ENCODE peak calls at places on chromosomes 2 and 18, in six cellular contexts. S is aorta, Z is A549, R is tibial nerve, C is adipocyte, A is breast epithelium. J is an unnamed sample. For H3K9me3, the result is how much of the 10 kb centered on the place peaks cover.

GRCh38 chr18:11147962-11148654 is 1.3 kb downstream of the PIEZO2 start:
- DNase-seq in S (no peak), C (no peak), R (no peak), Z (no peak), A (no peak), J (no peak)

GRCh38 chr2:207528980-207529329 is 807 bp upstream of the CREB1 start:
- DNase-seq in R (no peak), S (no peak), Z (peak), C (peak), A (peak), J (no peak)

GRCh38 chr2:190742431-190742830 is 93.5 kb downstream of the NAB1 start:
- DNase-seq in A (no peak), Z (no peak), C (no peak), R (no peak), S (no peak), J (no peak)

GRCh38 chr2:54081574-54081973 is 33.8 kb upstream of the ACYP2 start:
- DNase-seq in A (no peak), C (no peak), Z (no peak), S (no peak), R (no peak), J (no peak)

GRCh38 chr2:105617631-105618350 is 126.9 kb upstream of the NCK2 start:
- DNase-seq in C (no peak), A (no peak), R (no peak), Z (no peak), S (no peak), J (no peak)

GRCh38 chr2:71453404-71454220 is at the start of gene DYSF:
- DNase-seq in A (no peak), Z (no peak), S (peak), R (no peak), C (peak), J (peak)

GRCh38 chr2:188032786-188033185 is 258.9 kb upstream of the GULP1 start:
- DNase-seq in Z (no peak), A (no peak), C (no peak), S (no peak), R (no peak), J (no peak)

GRCh38 chr18:75248426-75249191 is 38.0 kb downstream of the TSHZ1 start:
- DNase-seq in C (no peak), Z (no peak), A (no peak), S (no peak), R (no peak), J (no peak)

GRCh38 chr2:240238786-240239185 is 98.3 kb upstream of the OTOS start:
- DNase-seq in S (peak), C (no peak), A (no peak), R (no peak), Z (no peak), J (no peak)

GRCh38 chr2:237697586-237698337 is 70.4 kb downstream of the LRRFIP1 start:
- DNase-seq in R (no peak), S (no peak), Z (no peak), A (no peak), C (no peak), J (no peak)

GRCh38 chr2:216776076-216776726 is 80.9 kb upstream of the IGFBP5 start:
- DNase-seq in C (no peak), R (no peak), A (no peak), Z (no peak), S (no peak), J (no peak)

GRCh38 chr2:88885679-88886402 is 194.4 kb downstream of the RPIA start:
- DNase-seq in A (no peak), S (no peak), Z (no peak), R (no peak), C (no peak), J (no peak)

GRCh38 chr2:96145028-96145939 is at the start of gene DUSP2:
- DNase-seq in R (peak), C (peak), S (peak), A (peak), Z (peak), J (peak)

GRCh38 chr2:234996467-234997270 is 44.9 kb downstream of the SH3BP4 start:
- DNase-seq in A (no peak), S (no peak), Z (peak), R (no peak), C (peak), J (no peak)

GRCh38 chr2:179422037-179422643 is 157.5 kb upstream of the SESTD1 start:
- DNase-seq in C (peak), R (peak), S (peak), A (peak), Z (peak), J (peak)

GRCh38 chr2:99403084-99403483 is 65.9 kb downstream of the EIF5B start:
- DNase-seq in A (no peak), C (no peak), S (no peak), Z (no peak), R (no peak), J (no peak)

GRCh38 chr18:24270937-24271380 is 126.7 kb downstream of the OSBPL1A start:
- DNase-seq in S (no peak), R (peak), C (peak), Z (no peak), A (no peak), J (no peak)

GRCh38 chr2:105576440-105577241 is 168.1 kb upstream of the NCK2 start:
- DNase-seq in A (no peak), C (peak), S (no peak), Z (peak), R (no peak), J (no peak)

GRCh38 chr18:78612318-78612717 is 367.3 kb upstream of the SALL3 start:
- DNase-seq in A (no peak), R (no peak), Z (no peak), S (no peak), C (no peak), J (no peak)

GRCh38 chr2:56267412-56267788 is 83.6 kb downstream of the CCDC85A start:
- DNase-seq in S (no peak), C (no peak), Z (no peak), R (no peak), A (no peak), J (no peak)

GRCh38 chr2:190996338-190996946 is 17.5 kb downstream of the STAT1 start:
- DNase-seq in S (no peak), C (peak), Z (peak), A (no peak), R (no peak), J (no peak)

GRCh38 chr2:179691235-179691634 is 170.2 kb downstream of the ZNF385B start:
- DNase-seq in R (no peak), Z (no peak), A (no peak), C (peak), S (no peak), J (no peak)

GRCh38 chr2:29562896-29563295 is 358.5 kb downstream of the ALK start:
- DNase-seq in R (no peak), C (no peak), A (no peak), S (no peak), Z (no peak), J (no peak)

GRCh38 chr2:29560566-29560965 is 360.8 kb downstream of the ALK start:
- DNase-seq in Z (no peak), R (no peak), C (no peak), A (no peak), S (no peak), J (no peak)

GRCh38 chr2:29563697-29564096 is 357.7 kb downstream of the ALK start:
- DNase-seq in C (no peak), Z (no peak), R (no peak), S (no peak), A (no peak), J (no peak)

GRCh38 chr2:29561241-29562027 is 360.0 kb downstream of the ALK start:
- DNase-seq in A (no peak), R (peak), S (no peak), Z (no peak), C (peak), J (no peak)

DNA sequence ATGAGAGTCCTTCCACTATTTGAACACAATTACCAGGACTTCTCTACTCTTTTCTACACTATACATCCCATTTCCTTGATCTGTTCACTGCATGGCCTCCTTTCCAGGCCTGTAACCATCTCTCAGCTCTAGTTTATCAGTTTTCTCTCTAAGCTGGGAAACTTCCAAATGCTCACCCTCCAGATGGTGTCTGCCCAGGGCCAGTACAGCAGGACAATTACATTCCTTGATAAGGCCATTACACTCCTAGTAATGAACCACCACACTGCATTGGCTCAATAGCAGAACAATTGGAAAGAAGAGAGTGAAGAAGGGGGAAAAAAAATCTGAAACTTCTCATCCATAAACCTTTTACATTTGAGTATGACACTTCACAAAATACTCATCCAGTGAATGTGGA is 359.1 kb downstream of the ALK start:
- DNase-seq in C (no peak), A (no peak), Z (no peak), R (no peak), S (no peak), J (no peak)
- H3K4me3 ChIP-seq in C (no peak), A (no peak), Z (no peak), R (no peak), S (no peak), J (no peak)

GRCh38 chr2:150259746-150260145 is 227.7 kb downstream of the RND3 start:
- DNase-seq in A (no peak), R (no peak), Z (no peak), S (no peak), C (no peak), J (no peak)

GRCh38 chr2:150264442-150264841 is 223.0 kb downstream of the RND3 start:
- DNase-seq in S (no peak), C (no peak), Z (no peak), R (no peak), A (no peak), J (no peak)

GRCh38 chr2:150266931-150267330 is 220.5 kb downstream of the RND3 start:
- DNase-seq in A (no peak), S (no peak), R (no peak), C (no peak), Z (no peak), J (no peak)

GRCh38 chr2:150256746-150257145 is 230.7 kb downstream of the RND3 start:
- DNase-seq in Z (no peak), S (no peak), C (no peak), A (no peak), R (no peak), J (no peak)

DNA sequence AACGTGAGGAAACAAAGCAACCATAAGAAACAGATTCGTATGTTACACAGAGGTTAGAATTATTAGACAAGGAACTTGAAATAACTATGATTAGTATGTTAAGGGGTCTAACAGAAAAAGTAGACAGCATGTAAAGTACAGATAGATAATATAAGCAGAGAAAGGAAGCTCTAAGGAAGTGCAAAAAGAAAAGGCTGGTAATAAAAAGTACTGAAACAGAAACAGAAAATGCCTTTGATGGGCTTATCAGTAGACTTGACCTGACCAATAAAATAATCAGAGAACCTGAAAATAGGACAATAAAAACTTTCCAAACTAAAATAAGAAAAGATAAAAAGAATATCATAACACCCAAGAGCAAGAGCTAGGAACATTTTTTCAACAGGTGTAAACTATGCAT is 225.8 kb downstream of the RND3 start:
- DNase-seq in Z (no peak), A (no peak), S (no peak), R (no peak), C (no peak), J (no peak)
- H3K9me3 ChIP-seq in Z (under half), A (under half), S (under half), R (under half), C (under half), J (under half)

GRCh38 chr2:118013221-118013723 is 598 bp downstream of the CCDC93 start:
- DNase-seq in Z (peak), C (peak), R (no peak), A (peak), S (peak), J (peak)

GRCh38 chr2:118013724-118014491 is at the start of gene CCDC93:
- DNase-seq in C (peak), S (peak), A (peak), Z (peak), R (peak), J (peak)

GRCh38 chr2:118012778-118013177 is 1.1 kb downstream of the CCDC93 start:
- DNase-seq in C (peak), Z (no peak), S (no peak), A (no peak), R (no peak), J (no peak)

GRCh38 chr2:118016911-118017310 is 3.0 kb upstream of the CCDC93 start:
- DNase-seq in S (no peak), R (no peak), A (no peak), C (no peak), Z (no peak), J (peak)

GRCh38 chr2:118014492-118014824 is 588 bp upstream of the CCDC93 start:
- DNase-seq in A (no peak), R (no peak), S (no peak), C (no peak), Z (peak), J (no peak)
- H3K4me3 ChIP-seq in A (peak), R (peak), S (peak), C (peak), Z (peak), J (peak)

DNA sequence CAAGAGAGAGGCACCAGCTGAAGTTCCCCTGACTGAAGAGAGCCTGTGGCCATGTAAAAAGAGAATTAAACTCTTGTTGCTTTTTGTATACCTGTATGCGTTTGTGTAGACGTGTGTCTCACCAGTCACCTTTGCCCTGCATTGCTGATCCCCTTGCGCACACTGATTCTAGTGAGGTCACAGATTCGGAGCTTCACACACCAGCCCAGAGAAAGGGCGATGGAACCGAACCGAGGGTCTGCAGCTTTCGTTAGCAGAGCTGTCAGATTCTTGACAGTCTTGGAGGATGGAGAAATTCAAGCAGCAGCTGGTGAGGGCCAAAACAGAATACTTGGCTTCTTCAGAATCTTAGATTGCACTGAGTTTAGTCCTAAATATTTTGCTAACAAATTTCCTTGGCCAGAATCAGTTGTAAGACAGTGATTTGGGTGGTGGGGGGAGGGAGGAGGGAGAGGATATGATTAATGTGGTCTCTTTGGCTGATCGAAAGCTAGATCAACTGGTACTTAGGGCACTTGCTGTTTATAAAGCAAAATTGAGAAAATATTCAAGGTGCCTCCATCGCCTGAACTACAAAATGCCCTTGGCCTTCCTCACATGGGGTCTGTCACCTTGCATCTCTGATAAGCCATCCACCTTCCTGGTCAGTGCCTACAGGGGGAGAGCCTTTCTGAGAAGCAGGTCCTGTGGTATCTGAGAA is 123.4 kb downstream of the CABLES1 start:
- DNase-seq in S (no peak), A (no peak), Z (no peak), C (no peak), R (no peak), J (no peak)
- H3K9me3 ChIP-seq in S (under half), A (under half), Z (under half), C (under half), R (under half), J (under half)

GRCh38 chr18:79788096-79789085 is 9.3 kb upstream of the KCNG2 start:
- DNase-seq in Z (no peak), A (peak), S (peak), R (no peak), C (peak), J (peak)

GRCh38 chr18:79786304-79786703 is 11.4 kb upstream of the KCNG2 start:
- DNase-seq in S (peak), Z (no peak), R (no peak), A (peak), C (no peak), J (no peak)

GRCh38 chr18:79786781-79787526 is 10.8 kb upstream of the KCNG2 start:
- DNase-seq in A (no peak), Z (no peak), R (no peak), S (peak), C (peak), J (no peak)

GRCh38 chr18:79789091-79789891 is 8.4 kb upstream of the KCNG2 start:
- DNase-seq in A (peak), Z (no peak), C (no peak), S (peak), R (no peak), J (no peak)

DNA sequence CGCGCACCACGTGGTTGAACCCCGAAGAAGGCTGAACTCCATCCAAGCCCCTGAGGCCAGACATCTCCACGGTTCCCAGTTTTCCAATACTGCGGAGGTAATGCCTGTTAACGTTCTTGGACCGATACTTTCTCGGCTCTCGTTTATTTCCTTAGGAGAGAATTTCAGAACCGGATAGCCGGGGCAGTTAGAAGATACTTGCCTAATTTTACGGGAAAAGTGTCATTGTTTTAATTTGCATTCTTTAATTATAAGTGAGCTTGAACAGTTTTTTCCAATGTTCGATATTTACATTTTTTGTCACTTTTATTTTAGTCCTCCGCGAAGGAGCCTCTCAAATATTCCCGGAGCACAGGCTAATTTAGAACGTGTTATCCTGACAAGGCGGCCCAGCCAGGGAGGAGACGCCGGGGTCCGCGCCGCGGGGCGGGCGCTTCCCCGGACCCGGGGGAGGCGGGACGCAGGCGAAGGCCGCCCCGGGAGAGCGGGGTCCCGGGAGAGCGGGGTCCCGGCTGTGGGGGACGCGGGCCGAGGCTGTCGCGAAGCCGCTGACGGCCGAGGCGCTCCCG is 10.1 kb upstream of the KCNG2 start:
- DNase-seq in S (no peak), Z (no peak), C (no peak), R (no peak), A (peak), J (no peak)
- H3K4me3 ChIP-seq in S (no peak), Z (no peak), C (no peak), R (no peak), A (peak), J (peak)

GRCh38 chr18:62878305-62878704 is 163.0 kb downstream of the PHLPP1 start:
- DNase-seq in Z (no peak), C (peak), R (no peak), A (no peak), S (no peak), J (no peak)

GRCh38 chr18:62880673-62881364 is 165.5 kb downstream of the PHLPP1 start:
- DNase-seq in Z (no peak), C (no peak), R (no peak), A (no peak), S (no peak), J (no peak)

GRCh38 chr18:62883937-62884735 is 168.8 kb downstream of the PHLPP1 start:
- DNase-seq in R (no peak), C (no peak), A (no peak), Z (no peak), S (no peak), J (no peak)

GRCh38 chr18:62880034-62880433 is 164.7 kb downstream of the PHLPP1 start:
- DNase-seq in A (no peak), S (no peak), C (no peak), Z (no peak), R (no peak), J (no peak)

GRCh38 chr18:62881509-62882016 is 166.2 kb downstream of the PHLPP1 start:
- DNase-seq in S (no peak), C (peak), R (peak), A (no peak), Z (peak), J (peak)
- H3K9me3 ChIP-seq in S (under half), C (under half), R (under half), A (under half), Z (under half), J (under half)

DNA sequence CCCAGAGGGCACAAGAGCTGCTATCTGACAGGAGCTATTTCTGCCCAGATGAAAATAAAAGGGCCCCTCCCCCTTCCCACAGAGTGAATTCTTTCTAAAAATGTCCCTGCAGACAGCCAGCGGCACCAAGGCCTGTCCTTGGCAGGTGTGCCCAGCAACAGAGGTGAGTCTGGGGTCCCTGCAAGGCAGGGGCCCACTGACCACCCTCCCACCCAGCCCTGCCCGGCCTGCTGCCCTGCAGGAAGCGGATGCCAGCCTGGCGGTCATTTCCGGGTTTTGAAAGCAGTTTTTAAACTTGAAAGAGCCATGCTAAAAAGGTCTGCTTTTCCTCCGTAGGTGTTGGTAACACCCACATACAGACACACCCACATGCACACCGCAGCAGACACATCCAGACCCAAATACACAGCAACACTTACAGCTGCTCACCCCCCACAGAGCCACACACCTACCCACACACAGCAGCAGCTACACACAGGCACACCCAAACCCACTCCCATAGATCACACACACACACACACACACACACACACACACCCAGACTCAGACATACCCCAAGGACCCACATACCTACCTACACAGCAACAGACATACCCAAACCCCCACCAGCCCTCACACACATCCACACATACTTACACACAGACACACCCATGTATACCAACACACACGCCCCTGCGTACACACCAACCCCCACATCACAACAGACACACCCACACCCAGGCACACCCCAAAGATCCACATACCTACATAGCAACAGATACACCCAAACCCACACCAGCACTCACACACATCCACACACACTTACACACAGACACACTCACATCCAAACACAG is 7.6 kb downstream of the ZFP36L2 start:
- DNase-seq in R (peak), C (peak), A (no peak), Z (no peak), S (peak), J (peak)
- H3K4me3 ChIP-seq in R (peak), C (peak), A (peak), Z (peak), S (no peak), J (peak)